ENCODE peak calls at places on chromosomes 7 and 10, in six cellular contexts. H is CD8-positive, alpha-beta T cell; E is neuronal stem cell; T is tibial artery; W is esophagus squamous epithelium; X is tibial nerve. O is an unnamed sample. For H3K9me3, the result is how much of the 10 kb centered on the place peaks cover.

GRCh38 chr10:77374189-77374656 is 263.4 kb downstream of the KCNMA1 start:
- DNase-seq in H (no peak), E (no peak), T (no peak), W (no peak), X (no peak), O (no peak)

GRCh38 chr7:11281953-11282352 is 308.3 kb downstream of the PHF14 start:
- DNase-seq in H (no peak), E (no peak), T (no peak), W (no peak), X (no peak), O (no peak)

GRCh38 chr10:32091046-32091445 is 34.8 kb upstream of the KIF5B start:
- DNase-seq in H (no peak), E (no peak), T (no peak), W (no peak), X (no peak), O (no peak)

GRCh38 chr7:120774481-120774880 is 83.5 kb downstream of the TSPAN12 start:
- DNase-seq in H (no peak), E (no peak), T (no peak), W (no peak), X (no peak), O (no peak)

GRCh38 chr10:3411044-3411443 is 238.5 kb upstream of the PITRM1 start:
- DNase-seq in H (no peak), E (no peak), T (no peak), W (no peak), X (no peak), O (no peak)

GRCh38 chr10:47031953-47032465 is 120.8 kb downstream of the PTPN20 start:
- DNase-seq in H (no peak), E (no peak), T (peak), W (no peak), X (peak), O (no peak)

GRCh38 chr10:5413012-5413938 is 918 bp downstream of the NET1 start:
- DNase-seq in H (no peak), E (peak), T (no peak), W (no peak), X (no peak), O (no peak)

GRCh38 chr10:71819985-71820384 is 31.1 kb downstream of the PSAP start:
- DNase-seq in H (no peak), E (no peak), T (no peak), W (no peak), X (no peak), O (no peak)

GRCh38 chr7:34939175-34939574 is 98.1 kb downstream of the DPY19L1 start:
- DNase-seq in H (no peak), E (no peak), T (no peak), W (no peak), X (no peak), O (no peak)

GRCh38 chr7:114484226-114484625 is 69.6 kb downstream of the FOXP2 start:
- DNase-seq in H (no peak), E (no peak), T (no peak), W (no peak), X (no peak), O (no peak)

GRCh38 chr7:106041140-106041717 is 70.9 kb downstream of the SYPL1 start:
- DNase-seq in H (no peak), E (peak), T (no peak), W (no peak), X (no peak), O (no peak)

GRCh38 chr10:131553121-131553520 is 241.6 kb upstream of the TCERG1L start:
- DNase-seq in H (no peak), E (no peak), T (no peak), W (no peak), X (no peak), O (no peak)

GRCh38 chr7:100444311-100445278 is 8.3 kb upstream of the PPP1R35 start:
- DNase-seq in H (no peak), E (no peak), T (no peak), W (no peak), X (no peak), O (no peak)

GRCh38 chr10:124595143-124595883 is 133.7 kb downstream of the LHPP start:
- DNase-seq in H (no peak), E (no peak), T (no peak), W (no peak), X (no peak), O (no peak)

GRCh38 chr10:42177077-42177792 is 461.1 kb downstream of the ZNF33B start:
- DNase-seq in H (no peak), E (no peak), T (no peak), W (no peak), X (no peak), O (no peak)

GRCh38 chr10:131852823-131853609 is 47.8 kb upstream of the PPP2R2D start:
- DNase-seq in H (no peak), E (no peak), T (peak), W (no peak), X (no peak), O (no peak)

GRCh38 chr10:48498940-48499510 is 105.8 kb downstream of the ARHGAP22 start:
- DNase-seq in H (no peak), E (no peak), T (peak), W (no peak), X (no peak), O (no peak)

GRCh38 chr7:78435355-78435754 is 636.8 kb downstream of the PHTF2 start:
- DNase-seq in H (no peak), E (no peak), T (peak), W (no peak), X (no peak), O (peak)

GRCh38 chr7:141043621-141044020 is 28.9 kb upstream of the MRPS33 start:
- DNase-seq in H (no peak), E (no peak), T (no peak), W (no peak), X (no peak), O (no peak)

GRCh38 chr7:42739591-42739990 is 172.3 kb downstream of the C7orf25 start:
- DNase-seq in H (no peak), E (no peak), T (peak), W (no peak), X (no peak), O (no peak)

GRCh38 chr10:120456143-120456625 is 843 bp upstream of the PLPP4 start:
- DNase-seq in H (no peak), E (no peak), T (no peak), W (no peak), X (no peak), O (no peak)

GRCh38 chr7:25908154-25908948 is 243.6 kb upstream of the NFE2L3 start:
- DNase-seq in H (no peak), E (no peak), T (no peak), W (no peak), X (no peak), O (no peak)

GRCh38 chr7:95628831-95629439 is 32.6 kb upstream of the PDK4 start:
- DNase-seq in H (no peak), E (no peak), T (no peak), W (no peak), X (no peak), O (no peak)

GRCh38 chr10:72709041-72709440 is 17.1 kb downstream of the MCU start:
- DNase-seq in H (no peak), E (no peak), T (no peak), W (no peak), X (no peak), O (no peak)

GRCh38 chr7:152902054-152902453 is 142.5 kb downstream of the ACTR3B start:
- DNase-seq in H (no peak), E (no peak), T (peak), W (no peak), X (no peak), O (no peak)

GRCh38 chr10:131923059-131923756 is 22.4 kb downstream of the PPP2R2D start:
- DNase-seq in H (no peak), E (no peak), T (no peak), W (no peak), X (no peak), O (no peak)

GRCh38 chr10:14438576-14438975 is 107.9 kb upstream of the FRMD4A start:
- DNase-seq in H (no peak), E (no peak), T (no peak), W (no peak), X (no peak), O (no peak)

GRCh38 chr10:30000802-30001571 is 58.4 kb downstream of the JCAD start:
- DNase-seq in H (no peak), E (no peak), T (peak), W (no peak), X (peak), O (no peak)

DNA sequence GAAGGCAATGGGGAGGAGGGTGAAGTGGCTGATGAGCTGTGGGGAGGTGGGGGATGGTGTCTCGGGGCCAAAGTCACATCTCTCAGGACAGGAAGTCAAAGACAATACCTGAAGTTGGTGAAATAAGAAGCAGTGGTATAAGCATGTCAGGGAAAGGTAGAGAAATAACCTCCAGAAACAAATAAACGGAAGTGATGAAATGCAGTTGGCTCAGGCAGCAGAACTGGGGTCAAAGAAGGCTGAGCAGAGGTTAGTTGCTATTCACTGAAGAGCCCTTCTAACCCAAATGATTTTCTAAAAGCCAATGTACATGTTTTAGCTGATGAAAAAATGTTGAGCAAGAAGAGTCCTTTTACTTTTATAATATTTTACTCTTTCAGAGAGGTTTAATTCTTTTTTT is 78.6 kb upstream of the ADRB1 start:
- DNase-seq in H (no peak), E (no peak), T (no peak), W (no peak), X (no peak), O (no peak)
- H3K9me3 ChIP-seq in H (under half), E (under half), T (under half), W (under half), X (under half), O (under half)

GRCh38 chr7:97019710-97020109 is 4.9 kb downstream of the DLX5 start:
- DNase-seq in H (no peak), E (peak), T (no peak), W (no peak), X (no peak), O (no peak)
- H3K9me3 ChIP-seq in H (under half), E (under half), T (under half), W (under half), X (under half), O (under half)

GRCh38 chr10:133465950-133466474 is 12.3 kb downstream of the SCART1 start:
- DNase-seq in H (no peak), E (no peak), T (peak), W (no peak), X (peak), O (no peak)

GRCh38 chr10:133464582-133465031 is 10.9 kb downstream of the SCART1 start:
- DNase-seq in H (no peak), E (no peak), T (peak), W (no peak), X (no peak), O (no peak)

GRCh38 chr10:133465191-133465949 is 11.6 kb downstream of the SCART1 start:
- DNase-seq in H (no peak), E (no peak), T (peak), W (no peak), X (no peak), O (no peak)

GRCh38 chr10:133467286-133467911 is 13.7 kb downstream of the SCART1 start:
- DNase-seq in H (no peak), E (no peak), T (peak), W (no peak), X (peak), O (no peak)

GRCh38 chr10:133466683-133467275 is 13.0 kb downstream of the SCART1 start:
- DNase-seq in H (no peak), E (no peak), T (peak), W (no peak), X (no peak), O (no peak)
- H3K9me3 ChIP-seq in H (under half), E (half or more), T (under half), W (under half), X (under half), O (under half)

DNA sequence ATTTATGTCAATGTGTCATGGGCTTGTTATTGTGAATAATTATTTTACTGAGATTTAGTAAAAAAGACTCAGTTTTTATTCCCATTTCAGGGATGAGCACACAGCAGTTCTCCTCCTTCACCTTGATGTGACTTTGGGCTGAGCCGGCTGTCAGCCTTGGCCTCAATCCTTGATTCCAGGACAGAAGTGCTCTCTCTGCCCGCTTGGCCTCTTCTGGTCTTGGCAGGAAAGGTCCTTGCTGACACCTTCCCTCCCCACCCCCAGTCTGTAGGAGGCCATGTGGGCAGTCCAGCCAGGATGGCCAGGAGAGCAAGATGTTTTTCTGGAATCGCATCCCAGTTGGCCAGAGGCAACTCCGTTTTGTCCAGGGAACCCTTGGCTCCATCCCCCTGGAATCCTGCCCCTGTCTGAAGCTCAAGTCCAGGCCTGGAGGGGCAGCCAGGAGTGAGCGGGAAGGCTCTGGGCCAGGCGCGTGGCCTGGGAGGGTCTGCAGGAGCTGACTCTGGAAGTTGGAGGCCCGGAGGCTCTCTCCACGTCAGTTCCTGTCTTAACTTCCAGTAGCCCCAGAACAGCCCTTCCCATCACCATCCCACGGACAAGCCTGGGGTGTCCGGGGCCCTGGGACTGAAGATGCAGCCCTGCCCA is 100.9 kb downstream of the PDGFA start:
- DNase-seq in H (no peak), E (no peak), T (no peak), W (no peak), X (no peak), O (no peak)
- H3K9me3 ChIP-seq in H (under half), E (under half), T (under half), W (under half), X (under half), O (under half)

DNA sequence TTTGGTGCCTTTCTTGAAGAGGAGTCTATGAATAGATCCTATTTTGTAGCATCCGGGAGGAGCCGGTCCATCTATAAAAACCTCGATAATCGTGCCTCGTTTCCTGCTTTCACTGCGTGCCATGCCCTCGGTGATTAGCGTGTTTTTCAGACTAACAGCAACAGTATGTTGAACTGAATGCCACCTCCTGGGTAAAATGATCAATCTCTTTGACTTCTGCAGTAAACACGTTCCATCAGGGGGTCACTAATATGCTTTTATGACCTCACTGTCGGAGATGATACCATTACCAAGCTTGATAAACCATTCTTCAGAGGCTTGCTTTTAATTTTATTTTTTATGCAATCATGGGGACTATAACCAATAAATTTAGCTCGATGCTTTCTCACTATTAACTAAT is 228.3 kb downstream of the ADARB2 start:
- DNase-seq in H (no peak), E (no peak), T (no peak), W (no peak), X (no peak), O (no peak)
- H3K9me3 ChIP-seq in H (under half), E (under half), T (under half), W (under half), X (under half), O (under half)

GRCh38 chr7:157618823-157619606 is 282.2 kb downstream of the DNAJB6 start:
- DNase-seq in H (no peak), E (no peak), T (no peak), W (no peak), X (no peak), O (no peak)
- H3K9me3 ChIP-seq in H (under half), E (under half), T (under half), W (under half), X (under half), O (under half)

DNA sequence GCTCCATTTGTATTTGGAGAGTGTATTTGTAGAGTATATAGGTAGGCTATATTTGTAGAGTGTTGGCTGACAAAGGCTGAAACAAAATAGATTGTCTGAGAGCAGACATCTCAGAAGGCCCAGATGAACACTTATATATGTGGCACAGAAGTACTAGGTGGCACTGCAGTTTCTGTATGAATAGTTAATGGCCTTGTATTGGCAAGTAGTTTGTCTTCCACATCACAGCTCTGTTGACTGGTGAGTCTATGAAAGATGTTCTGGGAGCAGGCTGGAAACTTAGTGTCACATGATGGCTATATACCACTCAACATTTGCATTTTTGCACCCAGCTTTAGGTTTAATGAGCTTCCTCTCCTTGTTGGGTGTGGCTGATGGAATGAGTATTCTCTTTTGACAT is 51.9 kb downstream of the CCNY start:
- DNase-seq in H (no peak), E (no peak), T (no peak), W (no peak), X (no peak), O (no peak)
- H3K9me3 ChIP-seq in H (under half), E (under half), T (under half), W (under half), X (under half), O (under half)

GRCh38 chr10:90437452-90437851 is 420.4 kb downstream of the HTR7 start:
- DNase-seq in H (no peak), E (no peak), T (no peak), W (no peak), X (no peak), O (no peak)

GRCh38 chr10:90440870-90441269 is 417.0 kb downstream of the HTR7 start:
- DNase-seq in H (no peak), E (no peak), T (no peak), W (no peak), X (no peak), O (no peak)

GRCh38 chr10:90447836-90448235 is 410.0 kb downstream of the HTR7 start:
- DNase-seq in H (no peak), E (no peak), T (no peak), W (no peak), X (no peak), O (no peak)

GRCh38 chr10:90443342-90443741 is 414.5 kb downstream of the HTR7 start:
- DNase-seq in H (no peak), E (no peak), T (no peak), W (no peak), X (no peak), O (no peak)
- H3K9me3 ChIP-seq in H (under half), E (under half), T (under half), W (under half), X (under half), O (under half)

DNA sequence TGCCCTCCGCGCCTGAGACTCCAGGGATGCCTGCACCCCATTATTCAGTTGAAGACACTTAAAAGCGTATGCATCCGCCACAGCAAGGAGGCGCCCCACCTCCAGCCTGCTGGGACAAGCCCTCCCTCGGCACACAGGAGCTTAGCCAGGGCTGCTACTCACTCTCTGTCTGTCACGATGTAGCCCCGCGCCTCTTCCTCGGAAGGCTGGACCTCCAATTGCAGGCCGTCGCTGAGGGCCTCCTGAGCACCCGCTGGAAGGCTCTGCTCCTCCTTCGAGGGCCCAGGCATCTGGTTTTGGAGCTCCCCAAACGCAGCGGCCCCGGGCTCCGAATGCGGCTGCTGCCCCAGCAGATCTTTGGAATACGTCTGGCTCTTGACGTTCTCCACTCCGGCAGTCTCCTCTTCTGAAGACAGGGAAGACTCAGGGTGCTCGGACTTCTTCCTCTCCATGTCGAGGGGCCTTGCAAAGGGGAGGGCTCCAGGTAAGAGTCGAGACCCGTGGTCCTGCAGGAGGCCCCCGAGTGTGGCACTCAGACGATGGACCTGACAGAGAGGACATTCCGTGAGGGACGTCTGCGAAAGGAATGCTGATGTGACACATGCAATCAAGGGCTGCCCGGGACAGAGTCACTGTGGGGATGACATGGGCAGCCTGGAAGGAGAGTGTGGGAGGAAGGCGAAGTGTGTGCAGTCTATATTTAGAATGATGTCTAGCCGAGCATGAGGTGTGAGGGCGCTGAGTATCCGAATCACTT is 453.9 kb downstream of the PTPRN2 start:
- DNase-seq in H (no peak), E (no peak), T (peak), W (no peak), X (no peak), O (no peak)
- H3K9me3 ChIP-seq in H (under half), E (under half), T (under half), W (under half), X (under half), O (under half)

O was measured in CD4-positive, alpha-beta memory T cell.